ENCODE peak calls at places on chromosomes 1 and 21, in six cellular contexts. V is HCT116, X is GM12878, J is A549, Q is GM23338, Z is K562. K is an unnamed sample.

GRCh38 chr1:74356493-74356892 is 121.3 kb downstream of the TNNI3K start:
- DNase-seq in V (no peak), X (no peak), J (no peak), Q (no peak), Z (no peak), K (no peak)

GRCh38 chr1:201228011-201228983 is 37.7 kb downstream of the IGFN1 start:
- DNase-seq in V (no peak), X (no peak), J (no peak), Q (no peak), Z (no peak), K (no peak)

GRCh38 chr1:5576111-5577065 is 415.8 kb downstream of the NPHP4 start:
- DNase-seq in V (no peak), X (no peak), J (no peak), Q (no peak), Z (no peak), K (no peak)

GRCh38 chr1:232037774-232038388 is 411.3 kb downstream of the DISC1 start:
- DNase-seq in V (no peak), X (no peak), J (no peak), Q (no peak), Z (no peak), K (no peak)

GRCh38 chr1:17192394-17193221 is 12.3 kb upstream of the PADI1 start:
- DNase-seq in V (no peak), X (no peak), J (no peak), Q (no peak), Z (peak), K (peak)

GRCh38 chr1:203937678-203938330 is 76.4 kb downstream of the SNRPE start:
- DNase-seq in V (no peak), X (no peak), J (no peak), Q (no peak), Z (no peak), K (peak)

GRCh38 chr1:178650950-178651461 is 74.0 kb upstream of the RALGPS2 start:
- DNase-seq in V (no peak), X (no peak), J (no peak), Q (no peak), Z (no peak), K (no peak)

GRCh38 chr1:116676291-116676690 is 8.8 kb upstream of the IGSF3 start:
- DNase-seq in V (no peak), X (no peak), J (no peak), Q (no peak), Z (no peak), K (no peak)

GRCh38 chr1:167109125-167109524 is 15.2 kb downstream of the STYXL2 start:
- DNase-seq in V (no peak), X (no peak), J (no peak), Q (no peak), Z (no peak), K (no peak)
- TF ChIP-seq REST in V (no peak), X (no peak), J (no peak), Q (no peak), Z (no peak), K (no peak)

GRCh38 chr1:162213281-162213909 is 143.9 kb downstream of the NOS1AP start:
- DNase-seq in V (no peak), X (no peak), J (no peak), Q (peak), Z (no peak), K (no peak)
- H3K27ac ChIP-seq in V (no peak), X (no peak), J (no peak), Q (no peak), Z (no peak), K (no peak)

GRCh38 chr1:9718006-9718680 is 66.6 kb downstream of the PIK3CD start:
- DNase-seq in V (no peak), X (no peak), J (no peak), Q (no peak), Z (no peak), K (no peak)

GRCh38 chr1:9716404-9717192 is 65.1 kb downstream of the PIK3CD start:
- DNase-seq in V (no peak), X (no peak), J (no peak), Q (no peak), Z (no peak), K (no peak)

GRCh38 chr1:9714257-9714718 is 62.8 kb downstream of the PIK3CD start:
- DNase-seq in V (no peak), X (no peak), J (no peak), Q (peak), Z (peak), K (no peak)

GRCh38 chr1:9717193-9718005 is 65.9 kb downstream of the PIK3CD start:
- DNase-seq in V (no peak), X (peak), J (no peak), Q (peak), Z (peak), K (peak)

GRCh38 chr1:9715536-9716226 is 64.2 kb downstream of the PIK3CD start:
- DNase-seq in V (no peak), X (no peak), J (no peak), Q (no peak), Z (no peak), K (no peak)
- TF ChIP-seq REST in V (no peak), X (no peak), J (no peak), Q (no peak), Z (no peak), K (no peak)

GRCh38 chr1:16114527-16115467 is 41.1 kb downstream of the EPHA2 start:
- DNase-seq in V (no peak), X (no peak), J (no peak), Q (no peak), Z (no peak), K (no peak)
- H3K27ac ChIP-seq in V (no peak), X (no peak), J (peak), Q (no peak), Z (no peak), K (no peak)

GRCh38 chr21:30408782-30409494 is 13.1 kb downstream of the KRTAP13-1 start:
- DNase-seq in V (peak), X (no peak), J (peak), Q (peak), Z (peak), K (peak)
- TF ChIP-seq REST in V (no peak), X (no peak), J (no peak), Q (no peak), Z (no peak), K (no peak)

GRCh38 chr1:3509721-3510120 is 55.3 kb downstream of the ARHGEF16 start:
- DNase-seq in V (no peak), X (no peak), J (no peak), Q (no peak), Z (no peak), K (no peak)
- H3K27ac ChIP-seq in V (peak), X (no peak), J (peak), Q (no peak), Z (no peak), K (no peak)